ENCODE peak calls at places on chromosome 15, in four cellular contexts. One of them, this sample, is unnamed.

GRCh38 chr15:74046275-74046674 is 36.1 kb downstream of the GOLGA6A start:
- DNase-seq in body of pancreas: no peak
- DNase-seq in neural progenitor cell: no peak
- DNase-seq in PC-9: no peak
- DNase-seq in this sample: no peak

GRCh38 chr15:83784975-83785374 is 131.1 kb downstream of the ADAMTSL3 start:
- DNase-seq in body of pancreas: no peak
- DNase-seq in neural progenitor cell: no peak
- DNase-seq in PC-9: no peak
- DNase-seq in this sample: peak; percentile 70

GRCh38 chr15:66356069-66356358 is 471 bp downstream of the TIPIN start:
- DNase-seq in body of pancreas: no peak
- DNase-seq in neural progenitor cell: no peak
- DNase-seq in PC-9: no peak
- DNase-seq in this sample: no peak

GRCh38 chr15:99414755-99415731 is 150.7 kb upstream of the MEF2A start:
- DNase-seq in body of pancreas: no peak
- DNase-seq in neural progenitor cell: peak; percentile 1
- DNase-seq in PC-9: no peak
- DNase-seq in this sample: no peak

GRCh38 chr15:49235446-49236207 is 65.6 kb downstream of the GALK2 start:
- DNase-seq in body of pancreas: peak; percentile 57
- DNase-seq in neural progenitor cell: peak; percentile 79
- DNase-seq in PC-9: peak; percentile 30
- DNase-seq in this sample: peak; percentile 38

GRCh38 chr15:28911295-28911979 is 25.7 kb downstream of the APBA2 start:
- DNase-seq in body of pancreas: no peak
- DNase-seq in neural progenitor cell: peak; percentile 62
- DNase-seq in PC-9: no peak
- DNase-seq in this sample: no peak

GRCh38 chr15:58043192-58043903 is 22.2 kb downstream of the ALDH1A2 start:
- DNase-seq in body of pancreas: peak; percentile 64
- DNase-seq in neural progenitor cell: peak; percentile 52
- DNase-seq in PC-9: peak; percentile 3
- DNase-seq in this sample: peak; percentile 26

GRCh38 chr15:88982304-88982945 is 69.2 kb upstream of the MFGE8 start:
- DNase-seq in body of pancreas: peak; percentile 57
- DNase-seq in neural progenitor cell: no peak
- DNase-seq in PC-9: peak; percentile 4
- DNase-seq in this sample: no peak

GRCh38 chr15:47726399-47726823 is 9.1 kb downstream of the SEMA6D start:
- DNase-seq in body of pancreas: no peak
- DNase-seq in neural progenitor cell: no peak
- DNase-seq in PC-9: no peak
- DNase-seq in this sample: no peak

GRCh38 chr15:25706176-25706970 is 156.8 kb downstream of the ATP10A start:
- DNase-seq in body of pancreas: no peak
- DNase-seq in neural progenitor cell: no peak
- DNase-seq in PC-9: no peak
- DNase-seq in this sample: no peak

GRCh38 chr15:41423979-41424659 is 7.2 kb downstream of the RTF1 start:
- DNase-seq in body of pancreas: no peak
- DNase-seq in neural progenitor cell: no peak
- DNase-seq in PC-9: no peak
- DNase-seq in this sample: no peak

GRCh38 chr15:64452988-64453688 is 7.2 kb upstream of the ZNF609 start:
- DNase-seq in body of pancreas: peak; percentile 67
- DNase-seq in neural progenitor cell: peak; percentile 18
- DNase-seq in PC-9: no peak
- DNase-seq in this sample: no peak

GRCh38 chr15:40747685-40748631 is 7.1 kb downstream of the RMDN3 start:
- DNase-seq in body of pancreas: no peak
- DNase-seq in neural progenitor cell: no peak
- DNase-seq in PC-9: no peak
- DNase-seq in this sample: no peak

GRCh38 chr15:40357723-40358491 is at the start of gene DISP2:
- DNase-seq in body of pancreas: peak; percentile 87
- DNase-seq in neural progenitor cell: peak; percentile 98
- DNase-seq in PC-9: peak; percentile 92
- DNase-seq in this sample: peak; percentile 37

GRCh38 chr15:87477056-87477455 is 779.5 kb downstream of the NTRK3 start:
- DNase-seq in body of pancreas: no peak
- DNase-seq in neural progenitor cell: no peak
- DNase-seq in PC-9: no peak
- DNase-seq in this sample: no peak

GRCh38 chr15:66566963-66567531 is 1.2 kb upstream of the LCTL start:
- DNase-seq in body of pancreas: peak; percentile 68
- DNase-seq in neural progenitor cell: peak; percentile 93
- DNase-seq in PC-9: peak; percentile 43
- DNase-seq in this sample: peak; percentile 43

GRCh38 chr15:47987908-47988532 is 132.8 kb upstream of the SLC24A5 start:
- DNase-seq in body of pancreas: peak; percentile 67
- DNase-seq in neural progenitor cell: peak; percentile 84
- DNase-seq in PC-9: no peak
- DNase-seq in this sample: no peak

GRCh38 chr15:45402955-45403892 is 24.9 kb upstream of the GATM start:
- DNase-seq in body of pancreas: peak; percentile 46
- DNase-seq in neural progenitor cell: peak; percentile 49
- DNase-seq in PC-9: peak; percentile 24
- DNase-seq in this sample: no peak

GRCh38 chr15:82875411-82876003 is 66.1 kb downstream of the WHAMM start:
- DNase-seq in body of pancreas: no peak
- DNase-seq in neural progenitor cell: no peak
- DNase-seq in PC-9: no peak
- DNase-seq in this sample: peak; percentile 60

GRCh38 chr15:55741592-55742497 is 1.1 kb downstream of the PRTG start:
- DNase-seq in body of pancreas: no peak
- DNase-seq in neural progenitor cell: peak; percentile 70
- DNase-seq in PC-9: peak; percentile 7
- DNase-seq in this sample: no peak

GRCh38 chr15:58229297-58229768 is 91.2 kb downstream of the AQP9 start:
- DNase-seq in body of pancreas: no peak
- DNase-seq in neural progenitor cell: peak; percentile 26
- DNase-seq in PC-9: no peak
- DNase-seq in this sample: no peak

GRCh38 chr15:83871808-83872559 is 218.1 kb downstream of the ADAMTSL3 start:
- DNase-seq in body of pancreas: no peak
- DNase-seq in neural progenitor cell: no peak
- DNase-seq in PC-9: no peak
- DNase-seq in this sample: no peak

GRCh38 chr15:78353093-78353492 is 12.9 kb downstream of the CRABP1 start:
- DNase-seq in body of pancreas: no peak
- DNase-seq in neural progenitor cell: no peak
- DNase-seq in PC-9: no peak
- DNase-seq in this sample: no peak

GRCh38 chr15:38564557-38565286 is at the start of gene RASGRP1:
- DNase-seq in body of pancreas: peak; percentile 77
- DNase-seq in neural progenitor cell: peak; percentile 92
- DNase-seq in PC-9: peak; percentile 55
- DNase-seq in this sample: no peak

GRCh38 chr15:79938143-79938542 is 32.9 kb downstream of the BCL2A1 start:
- DNase-seq in body of pancreas: no peak
- DNase-seq in neural progenitor cell: no peak
- DNase-seq in PC-9: no peak
- DNase-seq in this sample: no peak

DNA sequence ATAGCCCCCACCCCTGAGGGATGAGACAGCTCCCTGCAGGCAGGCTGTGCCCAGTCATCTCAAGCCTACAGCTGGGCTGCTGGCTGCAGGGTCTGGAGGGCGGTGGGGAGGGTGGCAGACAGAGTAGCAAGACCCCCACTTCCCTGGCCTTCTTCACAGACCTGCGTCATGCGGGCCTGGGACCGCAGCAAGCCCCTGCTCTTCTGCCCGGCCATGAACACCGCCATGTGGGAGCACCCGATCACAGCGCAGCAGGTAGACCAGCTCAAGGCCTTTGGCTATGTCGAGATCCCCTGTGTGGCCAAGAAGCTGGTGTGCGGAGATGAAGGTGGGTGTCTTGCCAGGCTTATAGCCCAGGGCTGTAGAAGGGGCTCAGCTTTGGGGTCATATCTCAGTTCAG is 25.0 kb downstream of the PPCDC start:
- DNase-seq in body of pancreas: no peak
- DNase-seq in neural progenitor cell: no peak
- DNase-seq in PC-9: no peak
- DNase-seq in this sample: no peak
- H3K4me1 ChIP-seq in body of pancreas: peaks cover 68% of the 10 kb centered on the region
- H3K4me1 ChIP-seq in neural progenitor cell: peaks cover 17% of the 10 kb centered on the region
- H3K4me1 ChIP-seq in PC-9: peaks cover 48% of the 10 kb centered on the region
- H3K4me1 ChIP-seq in this sample: no peaks in the 10 kb centered on the region

GRCh38 chr15:101578443-101578894 is 73.7 kb downstream of the TM2D3 start:
- DNase-seq in body of pancreas: peak; percentile 61
- DNase-seq in neural progenitor cell: peak; percentile 69
- DNase-seq in PC-9: peak; percentile 47
- DNase-seq in this sample: no peak
- TF ChIP-seq CTCF in body of pancreas: peak; percentile 79
- TF ChIP-seq CTCF in neural progenitor cell: peak; percentile 58
- TF ChIP-seq CTCF in PC-9: no peak
- TF ChIP-seq CTCF in this sample: peak; percentile 63

DNA sequence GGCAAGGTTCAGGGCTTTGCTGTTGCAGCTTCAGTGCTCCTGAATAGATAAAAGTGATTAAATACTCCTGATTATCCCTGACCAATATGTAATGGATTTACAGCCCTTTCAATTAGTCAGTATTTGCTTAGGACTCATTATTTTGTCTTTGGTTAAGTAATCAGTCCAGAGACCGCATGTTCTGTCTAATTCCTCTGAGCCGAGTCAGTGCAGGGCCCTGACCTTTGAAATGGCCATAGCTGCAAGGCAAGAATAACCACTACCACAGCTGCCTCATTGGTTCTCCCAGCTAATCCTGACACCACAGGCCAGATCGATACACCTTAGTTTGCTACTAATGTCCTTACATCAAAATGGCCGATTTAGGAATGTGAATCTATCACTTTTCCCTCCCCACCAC is 65.0 kb downstream of the MEIS2 start:
- DNase-seq in body of pancreas: no peak
- DNase-seq in neural progenitor cell: no peak
- DNase-seq in PC-9: no peak
- DNase-seq in this sample: no peak
- H3K27ac ChIP-seq in body of pancreas: no peak overlapping the region
- H3K27ac ChIP-seq in neural progenitor cell: peak overlapping the region; percentile 72
- H3K27ac ChIP-seq in PC-9: no peak overlapping the region
- H3K27ac ChIP-seq in this sample: no peak overlapping the region

DNA sequence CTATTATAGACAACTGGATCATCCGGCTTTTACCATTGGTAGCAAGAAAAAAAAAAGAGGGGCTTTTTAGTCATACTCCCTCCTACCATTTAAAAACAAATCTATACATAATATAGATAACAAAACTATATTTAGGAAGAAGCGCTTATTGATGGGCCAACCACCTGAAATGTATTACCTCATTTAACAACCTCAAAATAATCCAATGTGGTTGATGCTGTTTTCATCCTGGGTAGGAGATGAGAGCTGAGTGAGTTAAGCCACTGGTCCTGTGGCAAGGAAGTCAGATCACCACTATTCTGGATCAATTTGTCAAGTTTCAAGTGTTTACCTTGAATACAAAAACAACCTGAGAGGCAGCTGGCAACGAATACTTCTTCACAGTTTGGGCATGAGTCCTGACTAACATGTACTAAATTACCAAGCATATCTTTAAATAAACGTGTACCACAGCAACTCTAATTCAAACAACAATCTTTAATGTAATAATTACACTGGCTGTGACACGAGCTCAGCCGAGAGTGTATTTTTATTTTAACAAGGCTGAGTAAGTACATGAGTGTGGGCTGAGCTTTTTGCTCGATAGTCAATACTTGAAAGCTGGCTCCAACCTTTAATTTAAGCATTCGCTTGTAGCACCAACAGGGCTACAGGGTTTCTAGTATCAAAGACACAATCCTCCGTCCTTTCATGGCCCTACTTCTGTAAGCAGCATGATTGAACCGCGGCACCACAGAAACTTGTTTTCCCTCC is 93.7 kb upstream of the ICE2 start:
- DNase-seq in body of pancreas: no peak
- DNase-seq in neural progenitor cell: no peak
- DNase-seq in PC-9: no peak
- DNase-seq in this sample: no peak
- H3K4me1 ChIP-seq in body of pancreas: peaks cover 63% of the 10 kb centered on the region
- H3K4me1 ChIP-seq in neural progenitor cell: peaks cover 14% of the 10 kb centered on the region
- H3K4me1 ChIP-seq in PC-9: peaks cover 11% of the 10 kb centered on the region
- H3K4me1 ChIP-seq in this sample: no peaks in the 10 kb centered on the region

DNA sequence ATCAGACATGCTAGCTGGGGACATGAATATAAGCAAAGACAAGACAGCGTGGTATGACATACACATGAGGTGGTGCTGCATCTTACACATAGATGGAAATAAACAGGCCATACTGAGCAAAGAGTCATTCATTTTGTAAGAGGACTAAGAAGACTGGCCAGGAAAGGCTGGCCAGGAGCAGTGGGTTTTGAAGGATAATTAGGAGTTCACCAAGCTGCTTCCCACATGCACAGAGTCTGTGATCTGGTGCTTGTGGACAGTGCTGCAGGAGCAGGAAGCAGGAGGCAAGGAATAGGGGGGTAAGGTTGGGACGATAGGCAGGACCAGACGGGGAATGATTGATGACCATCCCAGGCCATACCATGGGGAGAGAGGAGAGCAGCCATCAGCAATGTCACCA is 41.5 kb downstream of the ST8SIA2 start:
- DNase-seq in body of pancreas: no peak
- DNase-seq in neural progenitor cell: no peak
- DNase-seq in PC-9: no peak
- DNase-seq in this sample: no peak
- TF ChIP-seq CTCF in body of pancreas: no peak
- TF ChIP-seq CTCF in neural progenitor cell: no peak
- TF ChIP-seq CTCF in PC-9: no peak
- TF ChIP-seq CTCF in this sample: no peak

GRCh38 chr15:33149919-33150318 is 44.6 kb downstream of the FMN1 start:
- DNase-seq in body of pancreas: no peak
- DNase-seq in neural progenitor cell: no peak
- DNase-seq in PC-9: no peak
- DNase-seq in this sample: peak; percentile 46

GRCh38 chr15:33152502-33153109 is 41.9 kb downstream of the FMN1 start:
- DNase-seq in body of pancreas: peak; percentile 40
- DNase-seq in neural progenitor cell: no peak
- DNase-seq in PC-9: no peak
- DNase-seq in this sample: peak; percentile 53

GRCh38 chr15:33153548-33153947 is 41.0 kb downstream of the FMN1 start:
- DNase-seq in body of pancreas: no peak
- DNase-seq in neural progenitor cell: no peak
- DNase-seq in PC-9: no peak
- DNase-seq in this sample: no peak

GRCh38 chr15:33150516-33150915 is 44.0 kb downstream of the FMN1 start:
- DNase-seq in body of pancreas: no peak
- DNase-seq in neural progenitor cell: peak; percentile 35
- DNase-seq in PC-9: no peak
- DNase-seq in this sample: no peak

GRCh38 chr15:33150993-33151392 is 43.5 kb downstream of the FMN1 start:
- DNase-seq in body of pancreas: no peak
- DNase-seq in neural progenitor cell: no peak
- DNase-seq in PC-9: no peak
- DNase-seq in this sample: no peak
- H3K27ac ChIP-seq in body of pancreas: no peak overlapping the region
- H3K27ac ChIP-seq in neural progenitor cell: peak overlapping the region; percentile 44
- H3K27ac ChIP-seq in PC-9: no peak overlapping the region
- H3K27ac ChIP-seq in this sample: no peak overlapping the region